ENCODE peak calls at places on chromosomes 7 and 10, in seven cellular contexts. One of them, this sample, is unnamed.

GRCh38 chr10:50851884-50852671 is 33.3 kb downstream of the A1CF start:
- DNase-seq in HCT116: no peak
- DNase-seq in H1: no peak
- DNase-seq in GM12878: no peak
- DNase-seq in K562: no peak
- DNase-seq in SK-N-SH: no peak
- DNase-seq in HepG2: peak; percentile 18
- DNase-seq in this sample: no peak

GRCh38 chr7:131629203-131629871 is 72.9 kb upstream of the PODXL start:
- DNase-seq in H1: no peak
- DNase-seq in SK-N-SH: no peak
- DNase-seq in K562: no peak
- DNase-seq in HCT116: no peak
- DNase-seq in HepG2: no peak
- DNase-seq in GM12878: no peak
- DNase-seq in this sample: no peak

GRCh38 chr10:26249681-26250080 is 33.1 kb downstream of the GAD2 start:
- DNase-seq in HCT116: no peak
- DNase-seq in SK-N-SH: no peak
- DNase-seq in H1: no peak
- DNase-seq in GM12878: no peak
- DNase-seq in K562: no peak
- DNase-seq in HepG2: no peak
- DNase-seq in this sample: no peak

GRCh38 chr10:66218981-66219587 is 706.8 kb upstream of the LRRTM3 start:
- DNase-seq in HepG2: no peak
- DNase-seq in K562: no peak
- DNase-seq in H1: no peak
- DNase-seq in SK-N-SH: no peak
- DNase-seq in HCT116: no peak
- DNase-seq in GM12878: no peak
- DNase-seq in this sample: no peak

GRCh38 chr7:114986181-114986800 is 64.4 kb downstream of the MDFIC start:
- DNase-seq in H1: no peak
- DNase-seq in HepG2: no peak
- DNase-seq in K562: no peak
- DNase-seq in GM12878: no peak
- DNase-seq in SK-N-SH: no peak
- DNase-seq in HCT116: no peak
- DNase-seq in this sample: no peak

GRCh38 chr10:108307250-108307924 is 1142.9 kb upstream of the SORCS1 start:
- DNase-seq in HCT116: no peak
- DNase-seq in H1: no peak
- DNase-seq in SK-N-SH: no peak
- DNase-seq in K562: no peak
- DNase-seq in GM12878: no peak
- DNase-seq in HepG2: no peak
- DNase-seq in this sample: no peak

GRCh38 chr7:44143606-44144250 is 2.6 kb upstream of the MYL7 start:
- DNase-seq in GM12878: no peak
- DNase-seq in K562: no peak
- DNase-seq in HCT116: no peak
- DNase-seq in HepG2: no peak
- DNase-seq in H1: no peak
- DNase-seq in SK-N-SH: peak; percentile 33
- DNase-seq in this sample: no peak

GRCh38 chr7:111763221-111763791 is 201.0 kb upstream of the IMMP2L start:
- DNase-seq in H1: no peak
- DNase-seq in HepG2: peak; percentile 42
- DNase-seq in SK-N-SH: peak; percentile 75
- DNase-seq in HCT116: peak; percentile 57
- DNase-seq in GM12878: no peak
- DNase-seq in K562: no peak
- DNase-seq in this sample: peak; percentile 69

GRCh38 chr10:3747248-3747960 is 37.6 kb downstream of the KLF6 start:
- DNase-seq in HCT116: no peak
- DNase-seq in K562: no peak
- DNase-seq in SK-N-SH: no peak
- DNase-seq in HepG2: no peak
- DNase-seq in H1: no peak
- DNase-seq in GM12878: no peak
- DNase-seq in this sample: no peak

GRCh38 chr7:47809387-47809786 is 138.9 kb downstream of the PKD1L1 start:
- DNase-seq in HepG2: no peak
- DNase-seq in SK-N-SH: no peak
- DNase-seq in K562: no peak
- DNase-seq in H1: no peak
- DNase-seq in HCT116: no peak
- DNase-seq in GM12878: no peak
- DNase-seq in this sample: no peak

GRCh38 chr10:6035926-6036575 is 26.1 kb downstream of the IL2RA start:
- DNase-seq in HCT116: no peak
- DNase-seq in GM12878: no peak
- DNase-seq in H1: peak; percentile 38
- DNase-seq in HepG2: no peak
- DNase-seq in SK-N-SH: no peak
- DNase-seq in K562: no peak
- DNase-seq in this sample: no peak

GRCh38 chr10:87054373-87055295 is 34.5 kb downstream of the FAM25A start:
- DNase-seq in GM12878: no peak
- DNase-seq in HepG2: no peak
- DNase-seq in K562: no peak
- DNase-seq in SK-N-SH: peak; percentile 21
- DNase-seq in HCT116: no peak
- DNase-seq in H1: no peak
- DNase-seq in this sample: no peak

GRCh38 chr7:24882989-24883631 is 96.9 kb downstream of the OSBPL3 start:
- DNase-seq in SK-N-SH: no peak
- DNase-seq in GM12878: no peak
- DNase-seq in HCT116: no peak
- DNase-seq in K562: no peak
- DNase-seq in HepG2: no peak
- DNase-seq in H1: no peak
- DNase-seq in this sample: no peak

GRCh38 chr10:21036757-21037156 is 139.6 kb upstream of the NEBL start:
- DNase-seq in HepG2: no peak
- DNase-seq in HCT116: no peak
- DNase-seq in SK-N-SH: no peak
- DNase-seq in H1: no peak
- DNase-seq in GM12878: no peak
- DNase-seq in K562: no peak
- DNase-seq in this sample: no peak

GRCh38 chr10:21030096-21030495 is 133.0 kb upstream of the NEBL start:
- DNase-seq in K562: no peak
- DNase-seq in GM12878: no peak
- DNase-seq in HepG2: no peak
- DNase-seq in H1: no peak
- DNase-seq in SK-N-SH: no peak
- DNase-seq in HCT116: no peak
- DNase-seq in this sample: no peak

GRCh38 chr10:21031232-21031790 is 134.2 kb upstream of the NEBL start:
- DNase-seq in K562: no peak
- DNase-seq in HCT116: no peak
- DNase-seq in H1: no peak
- DNase-seq in SK-N-SH: no peak
- DNase-seq in GM12878: no peak
- DNase-seq in HepG2: no peak
- DNase-seq in this sample: no peak

GRCh38 chr10:21032587-21033319 is 135.6 kb upstream of the NEBL start:
- DNase-seq in GM12878: no peak
- DNase-seq in HCT116: no peak
- DNase-seq in HepG2: no peak
- DNase-seq in K562: no peak
- DNase-seq in H1: no peak
- DNase-seq in SK-N-SH: no peak
- DNase-seq in this sample: no peak

GRCh38 chr10:21034241-21034640 is 137.1 kb upstream of the NEBL start:
- DNase-seq in GM12878: no peak
- DNase-seq in H1: no peak
- DNase-seq in HCT116: no peak
- DNase-seq in K562: no peak
- DNase-seq in SK-N-SH: no peak
- DNase-seq in HepG2: no peak
- DNase-seq in this sample: no peak
- TF ChIP-seq JUND in GM12878: no peak
- TF ChIP-seq JUND in H1: no peak
- TF ChIP-seq JUND in HCT116: no peak
- TF ChIP-seq JUND in K562: no peak
- TF ChIP-seq JUND in SK-N-SH: no peak
- TF ChIP-seq JUND in HepG2: no peak
- TF ChIP-seq JUND in this sample: no peak

GRCh38 chr7:50069613-50070012 is 23.4 kb downstream of the ZPBP start:
- DNase-seq in SK-N-SH: no peak
- DNase-seq in K562: no peak
- DNase-seq in GM12878: peak; percentile 21
- DNase-seq in H1: no peak
- DNase-seq in HCT116: no peak
- DNase-seq in HepG2: peak; percentile 12
- DNase-seq in this sample: peak; percentile 48
- TF ChIP-seq JUND in SK-N-SH: no peak
- TF ChIP-seq JUND in K562: no peak
- TF ChIP-seq JUND in GM12878: no peak
- TF ChIP-seq JUND in H1: no peak
- TF ChIP-seq JUND in HCT116: no peak
- TF ChIP-seq JUND in HepG2: no peak
- TF ChIP-seq JUND in this sample: no peak

GRCh38 chr10:114538544-114538906 is 119.5 kb downstream of the ABLIM1 start:
- DNase-seq in GM12878: no peak
- DNase-seq in K562: no peak
- DNase-seq in HCT116: no peak
- DNase-seq in HepG2: no peak
- DNase-seq in H1: peak; percentile 52
- DNase-seq in SK-N-SH: no peak
- DNase-seq in this sample: no peak
- TF ChIP-seq JUND in GM12878: no peak
- TF ChIP-seq JUND in K562: no peak
- TF ChIP-seq JUND in HCT116: no peak
- TF ChIP-seq JUND in HepG2: no peak
- TF ChIP-seq JUND in H1: no peak
- TF ChIP-seq JUND in SK-N-SH: no peak
- TF ChIP-seq JUND in this sample: no peak

GRCh38 chr7:140324714-140325113 is 73.6 kb downstream of the SLC37A3 start:
- DNase-seq in K562: no peak
- DNase-seq in H1: no peak
- DNase-seq in SK-N-SH: no peak
- DNase-seq in GM12878: no peak
- DNase-seq in HepG2: no peak
- DNase-seq in HCT116: no peak
- DNase-seq in this sample: no peak

GRCh38 chr7:140330128-140330527 is 68.2 kb downstream of the SLC37A3 start:
- DNase-seq in H1: no peak
- DNase-seq in SK-N-SH: no peak
- DNase-seq in GM12878: no peak
- DNase-seq in K562: no peak
- DNase-seq in HCT116: no peak
- DNase-seq in HepG2: no peak
- DNase-seq in this sample: no peak

GRCh38 chr7:140326116-140326928 is 72.0 kb downstream of the SLC37A3 start:
- DNase-seq in GM12878: no peak
- DNase-seq in HCT116: no peak
- DNase-seq in K562: peak; percentile 67
- DNase-seq in HepG2: peak; percentile 63
- DNase-seq in SK-N-SH: peak; percentile 79
- DNase-seq in H1: peak; percentile 59
- DNase-seq in this sample: peak; percentile 84

GRCh38 chr7:140325600-140325999 is 72.7 kb downstream of the SLC37A3 start:
- DNase-seq in H1: no peak
- DNase-seq in K562: no peak
- DNase-seq in HCT116: no peak
- DNase-seq in HepG2: no peak
- DNase-seq in SK-N-SH: no peak
- DNase-seq in GM12878: no peak
- DNase-seq in this sample: no peak

GRCh38 chr7:140327261-140327661 is 71.1 kb downstream of the SLC37A3 start:
- DNase-seq in GM12878: no peak
- DNase-seq in K562: no peak
- DNase-seq in H1: no peak
- DNase-seq in HepG2: no peak
- DNase-seq in HCT116: no peak
- DNase-seq in SK-N-SH: peak; percentile 37
- DNase-seq in this sample: no peak
- TF ChIP-seq JUND in GM12878: no peak
- TF ChIP-seq JUND in K562: no peak
- TF ChIP-seq JUND in H1: no peak
- TF ChIP-seq JUND in HepG2: no peak
- TF ChIP-seq JUND in HCT116: no peak
- TF ChIP-seq JUND in SK-N-SH: no peak
- TF ChIP-seq JUND in this sample: no peak

GRCh38 chr10:112755446-112756117 is 194.5 kb upstream of the TCF7L2 start:
- DNase-seq in HepG2: peak; percentile 77
- DNase-seq in GM12878: no peak
- DNase-seq in HCT116: no peak
- DNase-seq in SK-N-SH: peak; percentile 69
- DNase-seq in K562: no peak
- DNase-seq in H1: no peak
- DNase-seq in this sample: peak; percentile 45
- TF ChIP-seq JUND in HepG2: no peak
- TF ChIP-seq JUND in GM12878: no peak
- TF ChIP-seq JUND in HCT116: no peak
- TF ChIP-seq JUND in SK-N-SH: no peak
- TF ChIP-seq JUND in K562: no peak
- TF ChIP-seq JUND in H1: no peak
- TF ChIP-seq JUND in this sample: no peak

GRCh38 chr10:110498087-110498981 is 627 bp downstream of the DUSP5 start:
- DNase-seq in HepG2: no peak
- DNase-seq in GM12878: no peak
- DNase-seq in H1: peak; percentile 67
- DNase-seq in K562: peak; percentile 47
- DNase-seq in HCT116: no peak
- DNase-seq in SK-N-SH: peak; percentile 76
- DNase-seq in this sample: no peak

GRCh38 chr10:110497438-110498086 is at the start of gene DUSP5:
- DNase-seq in SK-N-SH: peak; percentile 98
- DNase-seq in K562: peak; percentile 86
- DNase-seq in HCT116: peak; percentile 93
- DNase-seq in HepG2: peak; percentile 75
- DNase-seq in H1: peak; percentile 94
- DNase-seq in GM12878: peak; percentile 75
- DNase-seq in this sample: peak; percentile 95

GRCh38 chr10:110500515-110500905 is 2.8 kb downstream of the DUSP5 start:
- DNase-seq in HCT116: no peak
- DNase-seq in K562: no peak
- DNase-seq in SK-N-SH: no peak
- DNase-seq in HepG2: no peak
- DNase-seq in H1: no peak
- DNase-seq in GM12878: no peak
- DNase-seq in this sample: no peak

GRCh38 chr10:110499796-110500514 is 2.2 kb downstream of the DUSP5 start:
- DNase-seq in K562: no peak
- DNase-seq in H1: no peak
- DNase-seq in GM12878: no peak
- DNase-seq in HepG2: no peak
- DNase-seq in SK-N-SH: no peak
- DNase-seq in HCT116: no peak
- DNase-seq in this sample: no peak

GRCh38 chr10:110498982-110499795 is 1.5 kb downstream of the DUSP5 start:
- DNase-seq in K562: no peak
- DNase-seq in HepG2: peak; percentile 21
- DNase-seq in SK-N-SH: no peak
- DNase-seq in H1: peak; percentile 73
- DNase-seq in HCT116: no peak
- DNase-seq in GM12878: peak; percentile 72
- DNase-seq in this sample: peak; percentile 42
- TF ChIP-seq JUND in K562: peak; percentile 8
- TF ChIP-seq JUND in HepG2: no peak
- TF ChIP-seq JUND in SK-N-SH: no peak
- TF ChIP-seq JUND in H1: no peak
- TF ChIP-seq JUND in HCT116: no peak
- TF ChIP-seq JUND in GM12878: no peak
- TF ChIP-seq JUND in this sample: no peak

This sample was measured in T47D.